ENCODE peak calls at places on chromosomes 7 and 10, in seven cellular contexts. Q is HCT116, O is GM23338, E is PC-3, G is hepatocyte, Z is SK-N-SH, L is GM23248. H is an unnamed sample. For H3K27me3 and H3K9me2, the result is how much of the 10 kb centered on the place peaks cover.

GRCh38 chr7:31488562-31489203 is 25.2 kb upstream of the ITPRID1 start:
- DNase-seq in Z (peak), O (peak), L (peak), E (peak), Q (peak), G (peak), H (peak)

GRCh38 chr7:138889566-138889965 is 91.6 kb upstream of the ATP6V0A4 start:
- DNase-seq in E (peak), Q (no peak), Z (no peak), G (no peak), L (peak), O (no peak), H (no peak)

GRCh38 chr7:49483142-49483541 is 290.3 kb upstream of the VWC2 start:
- DNase-seq in G (no peak), O (peak), Z (peak), E (peak), L (no peak), Q (no peak), H (peak)

GRCh38 chr7:108421720-108422331 is 34.4 kb downstream of the NRCAM start:
- DNase-seq in L (no peak), E (no peak), Z (no peak), G (no peak), O (no peak), Q (no peak), H (no peak)

GRCh38 chr10:124346831-124347230 is 71.9 kb downstream of the OAT start:
- DNase-seq in O (no peak), G (no peak), Z (no peak), Q (no peak), L (no peak), E (no peak), H (no peak)

GRCh38 chr7:85773116-85773783 is 586.4 kb upstream of the SEMA3D start:
- DNase-seq in E (no peak), Q (no peak), O (no peak), Z (no peak), L (peak), G (no peak), H (no peak)

GRCh38 chr7:77537136-77537594 is at the start of gene PTPN12:
- DNase-seq in L (no peak), E (no peak), Q (no peak), O (peak), Z (no peak), G (no peak), H (no peak)

GRCh38 chr10:30996481-30996980 is 35.1 kb downstream of the ZNF438 start:
- DNase-seq in O (no peak), E (no peak), Q (no peak), Z (no peak), L (no peak), G (no peak), H (no peak)

GRCh38 chr7:141366098-141366621 is 185.1 kb upstream of the AGK start:
- DNase-seq in Z (no peak), O (peak), L (no peak), Q (no peak), E (no peak), G (no peak), H (no peak)

GRCh38 chr7:124765401-124766352 is at the start of gene GPR37:
- DNase-seq in L (peak), E (peak), Z (peak), O (peak), G (peak), Q (peak), H (peak)

GRCh38 chr10:124525751-124526600 is 64.4 kb downstream of the LHPP start:
- DNase-seq in L (no peak), G (no peak), Q (no peak), Z (no peak), E (no peak), O (no peak), H (no peak)

GRCh38 chr10:58590152-58590551 is 77.5 kb downstream of the BICC1 start:
- DNase-seq in L (peak), Q (no peak), O (no peak), G (peak), E (peak), Z (peak), H (no peak)

DNA sequence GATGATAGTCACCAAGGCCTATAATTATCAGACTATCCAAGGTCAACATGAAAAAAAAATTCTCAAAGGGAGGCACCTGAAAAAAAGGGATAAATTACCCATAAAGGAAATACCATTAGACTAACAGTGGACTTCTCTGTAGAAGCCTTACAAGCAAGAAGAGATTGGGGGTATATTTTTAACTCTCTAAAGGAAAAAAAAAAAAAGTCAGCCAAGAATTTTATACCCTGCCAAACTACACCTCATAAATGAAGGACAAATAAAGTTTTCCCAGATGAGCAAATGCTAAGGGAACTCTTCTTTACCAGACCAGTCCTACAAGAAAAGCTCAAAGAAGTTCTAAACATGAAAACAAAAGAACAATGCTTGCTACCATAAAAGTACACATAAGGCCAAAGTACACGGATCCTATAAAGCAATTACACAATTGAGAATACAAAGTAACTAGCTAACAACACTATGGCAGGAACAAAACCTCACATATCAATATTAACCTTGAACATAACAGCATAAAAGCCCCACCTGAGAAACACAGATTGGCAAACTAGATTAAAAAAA is 263.1 kb downstream of the RNLS start:
- DNase-seq in Q (no peak), L (no peak), O (no peak), G (no peak), Z (no peak), E (no peak), H (no peak)
- H2AFZ ChIP-seq in Q (no peak), L (no peak), O (no peak), G (no peak), Z (no peak), E (no peak), H (no peak)

GRCh38 chr10:103492655-103493261 is 747 bp upstream of the NEURL1 start:
- DNase-seq in G (no peak), E (no peak), Z (no peak), L (peak), Q (no peak), O (no peak), H (no peak)
- H3K27me3 ChIP-seq in G (under half), E (under half), Z (under half), L (under half), Q (under half), O (half or more), H (under half)

GRCh38 chr7:110779313-110779712 is 311.6 kb upstream of the LRRN3 start:
- DNase-seq in O (no peak), Z (no peak), E (no peak), G (no peak), Q (no peak), L (no peak), H (no peak)

GRCh38 chr7:110786576-110786975 is 304.4 kb upstream of the LRRN3 start:
- DNase-seq in G (no peak), E (no peak), L (no peak), Z (no peak), Q (no peak), O (no peak), H (no peak)

DNA sequence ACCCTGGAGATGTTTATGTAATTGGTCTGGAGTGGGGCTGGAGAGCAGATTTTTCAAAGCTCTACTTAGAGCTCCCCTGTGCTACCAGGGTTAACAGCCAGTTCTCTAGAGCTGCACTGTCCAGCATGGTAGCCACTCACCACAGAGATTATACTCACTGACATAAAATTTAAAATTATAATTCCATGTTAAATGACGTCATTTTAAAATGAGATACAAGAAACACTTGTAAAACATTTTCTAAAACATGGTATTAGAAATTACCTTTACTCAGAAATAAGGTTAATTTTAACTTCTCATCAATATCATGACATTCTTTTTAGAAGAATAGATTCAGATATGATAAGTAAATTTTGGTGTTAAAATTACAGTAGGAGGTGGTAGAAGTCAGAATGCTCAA is 306.2 kb upstream of the LRRN3 start:
- DNase-seq in Z (no peak), G (no peak), O (no peak), L (no peak), E (no peak), Q (no peak), H (no peak)
- H3K9me2 ChIP-seq in Z (under half), G (under half), O (under half), L (under half), E (under half), Q (under half), H (under half)

GRCh38 chr10:133246236-133246626 is 8.6 kb downstream of the VENTX start:
- DNase-seq in Z (no peak), Q (no peak), L (no peak), O (no peak), G (no peak), E (no peak), H (no peak)
- H2AFZ ChIP-seq in Z (no peak), Q (no peak), L (no peak), O (no peak), G (no peak), E (no peak), H (no peak)

H was measured in MM.1S.